ENCODE peak calls at places on chromosome 6, in seven cellular contexts. One of them, this sample, is unnamed.

GRCh38 chr6:39684790-39685485 is 40.3 kb downstream of the KIF6 start:
- DNase-seq in HepG2: no peak
- DNase-seq in H1: no peak
- DNase-seq in K562: peak
- DNase-seq in SK-N-SH: no peak
- DNase-seq in GM12878: no peak
- DNase-seq in HCT116: no peak
- DNase-seq in this sample: peak

GRCh38 chr6:106702451-106703110 is 73.2 kb downstream of the QRSL1 start:
- DNase-seq in K562: no peak
- DNase-seq in HepG2: peak
- DNase-seq in HCT116: no peak
- DNase-seq in SK-N-SH: no peak
- DNase-seq in GM12878: peak
- DNase-seq in H1: no peak
- DNase-seq in this sample: no peak

GRCh38 chr6:87929843-87930288 is 117.8 kb upstream of the SPACA1 start:
- DNase-seq in HCT116: peak
- DNase-seq in H1: peak
- DNase-seq in K562: peak
- DNase-seq in GM12878: peak
- DNase-seq in HepG2: peak
- DNase-seq in SK-N-SH: peak
- DNase-seq in this sample: peak

GRCh38 chr6:116568111-116568510 is 3.2 kb upstream of the RWDD1 start:
- DNase-seq in H1: no peak
- DNase-seq in K562: no peak
- DNase-seq in GM12878: no peak
- DNase-seq in SK-N-SH: no peak
- DNase-seq in HCT116: no peak
- DNase-seq in HepG2: no peak
- DNase-seq in this sample: no peak

GRCh38 chr6:169169941-169170582 is 83.6 kb downstream of the THBS2 start:
- DNase-seq in K562: no peak
- DNase-seq in GM12878: no peak
- DNase-seq in H1: no peak
- DNase-seq in HepG2: no peak
- DNase-seq in SK-N-SH: no peak
- DNase-seq in HCT116: no peak
- DNase-seq in this sample: no peak

GRCh38 chr6:169169375-169169774 is 84.3 kb downstream of the THBS2 start:
- DNase-seq in GM12878: no peak
- DNase-seq in HepG2: no peak
- DNase-seq in H1: no peak
- DNase-seq in K562: no peak
- DNase-seq in HCT116: peak
- DNase-seq in SK-N-SH: no peak
- DNase-seq in this sample: no peak

GRCh38 chr6:129586815-129587214 is 123.2 kb downstream of the ARHGAP18 start:
- DNase-seq in K562: no peak
- DNase-seq in SK-N-SH: no peak
- DNase-seq in GM12878: no peak
- DNase-seq in H1: no peak
- DNase-seq in HepG2: no peak
- DNase-seq in HCT116: no peak
- DNase-seq in this sample: no peak

GRCh38 chr6:56808871-56809359 is 146.0 kb upstream of the BEND6 start:
- DNase-seq in K562: no peak
- DNase-seq in GM12878: no peak
- DNase-seq in HCT116: no peak
- DNase-seq in HepG2: no peak
- DNase-seq in SK-N-SH: no peak
- DNase-seq in H1: no peak
- DNase-seq in this sample: no peak

GRCh38 chr6:129852257-129852858 is 8.8 kb downstream of the TMEM244 start:
- DNase-seq in HepG2: peak
- DNase-seq in HCT116: peak
- DNase-seq in GM12878: no peak
- DNase-seq in K562: peak
- DNase-seq in SK-N-SH: no peak
- DNase-seq in H1: no peak
- DNase-seq in this sample: no peak

GRCh38 chr6:149716584-149716983 is 1.3 kb downstream of the LATS1 start:
- DNase-seq in HepG2: no peak
- DNase-seq in K562: no peak
- DNase-seq in HCT116: no peak
- DNase-seq in H1: no peak
- DNase-seq in GM12878: no peak
- DNase-seq in SK-N-SH: peak
- DNase-seq in this sample: no peak

GRCh38 chr6:10999994-11000393 is 44.1 kb downstream of the ELOVL2 start:
- DNase-seq in K562: no peak
- DNase-seq in GM12878: no peak
- DNase-seq in HCT116: no peak
- DNase-seq in HepG2: no peak
- DNase-seq in SK-N-SH: no peak
- DNase-seq in H1: no peak
- DNase-seq in this sample: no peak

GRCh38 chr6:9308284-9308683 is 872.9 kb upstream of the SLC35B3 start:
- DNase-seq in HepG2: no peak
- DNase-seq in H1: no peak
- DNase-seq in HCT116: no peak
- DNase-seq in GM12878: no peak
- DNase-seq in SK-N-SH: no peak
- DNase-seq in K562: no peak
- DNase-seq in this sample: no peak

GRCh38 chr6:159772196-159772595 is 10.4 kb downstream of the ACAT2 start:
- DNase-seq in HepG2: no peak
- DNase-seq in H1: no peak
- DNase-seq in GM12878: no peak
- DNase-seq in K562: no peak
- DNase-seq in HCT116: no peak
- DNase-seq in SK-N-SH: no peak
- DNase-seq in this sample: no peak

GRCh38 chr6:47069156-47069555 is 27.0 kb upstream of the ADGRF1 start:
- DNase-seq in HCT116: no peak
- DNase-seq in HepG2: no peak
- DNase-seq in H1: no peak
- DNase-seq in GM12878: no peak
- DNase-seq in SK-N-SH: no peak
- DNase-seq in K562: no peak
- DNase-seq in this sample: no peak

GRCh38 chr6:43172127-43173007 is 1.3 kb downstream of the SRF start:
- DNase-seq in SK-N-SH: peak
- DNase-seq in K562: peak
- DNase-seq in HepG2: peak
- DNase-seq in HCT116: no peak
- DNase-seq in H1: no peak
- DNase-seq in GM12878: no peak
- DNase-seq in this sample: peak

GRCh38 chr6:101114703-101115102 is 233.6 kb upstream of the ASCC3 start:
- DNase-seq in HepG2: peak
- DNase-seq in H1: no peak
- DNase-seq in SK-N-SH: peak
- DNase-seq in GM12878: no peak
- DNase-seq in K562: no peak
- DNase-seq in HCT116: peak
- DNase-seq in this sample: peak

GRCh38 chr6:76221525-76221924 is 149.1 kb upstream of the IMPG1 start:
- DNase-seq in GM12878: no peak
- DNase-seq in H1: no peak
- DNase-seq in SK-N-SH: no peak
- DNase-seq in K562: no peak
- DNase-seq in HCT116: no peak
- DNase-seq in HepG2: no peak
- DNase-seq in this sample: no peak

GRCh38 chr6:136550045-136550329 is 235 bp downstream of the MAP7 start:
- DNase-seq in SK-N-SH: peak
- DNase-seq in H1: no peak
- DNase-seq in GM12878: no peak
- DNase-seq in HepG2: no peak
- DNase-seq in K562: no peak
- DNase-seq in HCT116: no peak
- DNase-seq in this sample: no peak

GRCh38 chr6:26335631-26336323 is 29.2 kb upstream of the BTN3A2 start:
- DNase-seq in HepG2: no peak
- DNase-seq in HCT116: no peak
- DNase-seq in H1: no peak
- DNase-seq in K562: no peak
- DNase-seq in SK-N-SH: no peak
- DNase-seq in GM12878: no peak
- DNase-seq in this sample: no peak

GRCh38 chr6:75747985-75748742 is 875 bp upstream of the MYO6 start:
- DNase-seq in HepG2: no peak
- DNase-seq in SK-N-SH: no peak
- DNase-seq in K562: no peak
- DNase-seq in GM12878: no peak
- DNase-seq in H1: no peak
- DNase-seq in HCT116: no peak
- DNase-seq in this sample: no peak

DNA sequence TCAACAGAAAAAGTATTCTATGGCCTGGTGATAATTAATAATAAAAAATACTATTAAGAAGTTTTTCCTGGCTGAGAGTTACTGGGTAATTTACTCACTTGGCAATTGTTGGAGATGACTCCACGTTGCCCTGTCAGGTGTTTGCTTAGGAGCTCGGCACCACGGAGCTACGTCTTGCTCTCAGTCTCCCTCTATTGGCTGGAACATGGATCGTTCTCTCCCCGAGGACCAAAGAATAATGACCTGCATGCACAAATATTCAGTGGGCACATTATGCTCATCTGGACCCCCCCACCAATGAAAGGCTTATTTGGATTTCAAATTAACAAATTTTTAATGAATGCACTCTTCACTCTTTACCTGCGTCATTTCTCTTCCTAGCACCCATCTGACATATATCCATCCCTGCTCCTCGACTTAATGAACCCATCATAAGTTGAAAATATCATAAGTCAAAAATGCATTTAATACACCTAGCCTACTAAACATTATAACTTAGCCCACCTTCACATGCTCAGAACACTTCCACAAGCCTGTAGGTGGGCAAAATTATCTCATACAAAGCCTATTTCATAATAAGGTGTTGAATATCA is 71.0 kb upstream of the CD83 start:
- DNase-seq in HepG2: peak
- DNase-seq in SK-N-SH: peak
- DNase-seq in K562: peak
- DNase-seq in HCT116: peak
- DNase-seq in GM12878: no peak
- DNase-seq in H1: peak
- DNase-seq in this sample: peak
- TF ChIP-seq JUND in HepG2: no peak
- TF ChIP-seq JUND in SK-N-SH: no peak
- TF ChIP-seq JUND in K562: no peak
- TF ChIP-seq JUND in HCT116: no peak
- TF ChIP-seq JUND in GM12878: no peak
- TF ChIP-seq JUND in H1: no peak
- TF ChIP-seq JUND in this sample: no peak

DNA sequence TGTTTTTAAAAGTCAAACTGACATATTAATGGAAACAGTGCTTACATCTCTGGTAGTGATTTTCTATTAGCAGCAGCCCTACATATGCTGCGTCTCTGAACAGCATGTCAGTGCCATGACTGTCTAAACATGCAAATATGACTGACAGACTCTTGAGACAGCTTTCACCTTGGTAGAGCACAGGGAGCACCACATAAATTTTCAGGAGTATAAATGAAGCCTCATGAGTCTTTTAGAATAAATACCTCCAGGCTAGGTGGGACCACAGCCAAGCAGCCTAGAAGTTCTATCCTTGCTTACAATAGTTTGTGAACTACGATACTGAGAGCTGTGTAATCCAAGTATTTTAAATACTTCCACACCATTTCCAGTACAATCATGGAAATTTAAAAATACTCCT is 410.7 kb upstream of the RUNX2 start:
- DNase-seq in HCT116: no peak
- DNase-seq in H1: no peak
- DNase-seq in HepG2: no peak
- DNase-seq in GM12878: no peak
- DNase-seq in K562: no peak
- DNase-seq in SK-N-SH: no peak
- DNase-seq in this sample: no peak
- TF ChIP-seq JUND in HCT116: no peak
- TF ChIP-seq JUND in H1: no peak
- TF ChIP-seq JUND in HepG2: no peak
- TF ChIP-seq JUND in GM12878: no peak
- TF ChIP-seq JUND in K562: no peak
- TF ChIP-seq JUND in SK-N-SH: no peak
- TF ChIP-seq JUND in this sample: no peak

GRCh38 chr6:148365037-148365436 is 22.4 kb downstream of the SASH1 start:
- DNase-seq in GM12878: no peak
- DNase-seq in H1: no peak
- DNase-seq in HCT116: no peak
- DNase-seq in SK-N-SH: no peak
- DNase-seq in HepG2: no peak
- DNase-seq in K562: no peak
- DNase-seq in this sample: no peak

GRCh38 chr6:148364056-148364844 is 21.6 kb downstream of the SASH1 start:
- DNase-seq in SK-N-SH: no peak
- DNase-seq in HCT116: no peak
- DNase-seq in K562: no peak
- DNase-seq in GM12878: no peak
- DNase-seq in H1: no peak
- DNase-seq in HepG2: no peak
- DNase-seq in this sample: no peak

GRCh38 chr6:148370171-148370570 is 27.5 kb downstream of the SASH1 start:
- DNase-seq in GM12878: no peak
- DNase-seq in HCT116: no peak
- DNase-seq in SK-N-SH: no peak
- DNase-seq in HepG2: no peak
- DNase-seq in H1: no peak
- DNase-seq in K562: no peak
- DNase-seq in this sample: no peak

DNA sequence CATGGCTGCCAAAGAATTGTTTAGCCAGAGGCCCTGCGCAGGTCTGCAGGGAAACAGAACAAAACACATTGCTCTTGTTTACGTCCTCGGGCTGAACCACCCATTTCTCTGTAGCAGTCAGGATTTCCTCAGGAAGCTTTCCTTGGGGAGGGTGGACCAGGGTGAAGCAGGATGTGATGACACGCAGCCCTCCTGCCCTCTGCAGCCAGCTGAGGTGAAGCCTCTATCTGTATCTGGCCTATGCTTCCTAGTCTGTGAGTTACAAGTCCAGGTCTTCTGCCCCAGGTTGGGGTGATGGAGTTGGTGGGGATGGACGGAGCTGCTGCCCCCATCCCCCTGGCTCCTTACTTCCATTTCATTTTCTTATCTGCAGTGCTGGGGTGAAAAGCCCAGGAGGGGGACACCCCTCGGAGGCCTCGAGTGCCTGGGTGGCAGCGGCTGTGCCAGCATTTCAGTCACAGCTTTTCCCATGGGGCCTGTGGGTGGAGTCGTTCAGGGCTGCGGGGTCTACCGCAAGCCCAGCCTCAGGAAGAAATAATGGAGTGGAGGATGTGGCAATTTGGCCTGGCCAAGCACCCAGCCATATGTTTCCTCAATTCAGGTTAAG is 24.9 kb downstream of the SASH1 start:
- DNase-seq in GM12878: no peak
- DNase-seq in K562: no peak
- DNase-seq in H1: no peak
- DNase-seq in HepG2: no peak
- DNase-seq in SK-N-SH: no peak
- DNase-seq in HCT116: no peak
- DNase-seq in this sample: no peak
- TF ChIP-seq JUND in GM12878: no peak
- TF ChIP-seq JUND in K562: no peak
- TF ChIP-seq JUND in H1: no peak
- TF ChIP-seq JUND in HepG2: no peak
- TF ChIP-seq JUND in SK-N-SH: no peak
- TF ChIP-seq JUND in HCT116: no peak
- TF ChIP-seq JUND in this sample: no peak

GRCh38 chr6:14324042-14324441 is 206.5 kb downstream of the CD83 start:
- DNase-seq in K562: no peak
- DNase-seq in HCT116: no peak
- DNase-seq in GM12878: no peak
- DNase-seq in SK-N-SH: no peak
- DNase-seq in HepG2: no peak
- DNase-seq in H1: no peak
- DNase-seq in this sample: no peak
- TF ChIP-seq JUND in K562: no peak
- TF ChIP-seq JUND in HCT116: no peak
- TF ChIP-seq JUND in GM12878: no peak
- TF ChIP-seq JUND in SK-N-SH: no peak
- TF ChIP-seq JUND in HepG2: no peak
- TF ChIP-seq JUND in H1: no peak
- TF ChIP-seq JUND in this sample: no peak

This sample was measured in T47D.